ENCODE peak calls at places on chromosomes 4 and X, in nine cellular contexts. S is psoas muscle; V is lower lobe of right lung; M is neural progenitor cell; W is brain microvascular endothelial cell; E is HL-60; Z is upper lobe of right lung; H is CD8-positive, alpha-beta T cell; L is HCT116. N is an unnamed sample.

GRCh38 chrX:147917700-147918694 is 6.3 kb downstream of the FMR1 start:
- DNase-seq in S (no peak), V (no peak), M (no peak), W (no peak), E (no peak), Z (no peak), H (no peak), L (no peak), N (peak; percentile 79)

GRCh38 chr4:150009533-150009932 is 68.7 kb upstream of the DCLK2 start:
- DNase-seq in S (no peak), V (no peak), M (no peak), W (no peak), E (no peak), Z (no peak), H (no peak), L (no peak), N (no peak)

GRCh38 chr4:1204828-1205591 is 32.6 kb upstream of the SPON2 start:
- DNase-seq in S (peak; percentile 56), V (peak; percentile 55), M (no peak), W (no peak), E (no peak), Z (peak; percentile 63), H (no peak), L (no peak), N (no peak)

GRCh38 chrX:34875204-34875603 is 67.4 kb upstream of the FAM47B start:
- DNase-seq in S (no peak), V (no peak), M (no peak), W (peak; percentile 69), E (no peak), Z (no peak), H (no peak), L (no peak), N (no peak)

GRCh38 chr4:152920768-152921167 is 15.4 kb upstream of the FHDC1 start:
- DNase-seq in S (no peak), V (no peak), M (no peak), W (no peak), E (no peak), Z (no peak), H (no peak), L (peak; percentile 40), N (no peak)

GRCh38 chr4:126328914-126329313 is 1014.2 kb downstream of the FAT4 start:
- DNase-seq in S (no peak), V (no peak), M (no peak), W (no peak), E (no peak), Z (no peak), H (no peak), L (no peak), N (no peak)

GRCh38 chr4:8409271-8410065 is 31.1 kb downstream of the ACOX3 start:
- DNase-seq in S (peak; percentile 80), V (peak; percentile 69), M (no peak), W (no peak), E (no peak), Z (no peak), H (peak; percentile 45), L (no peak), N (peak; percentile 66)

GRCh38 chr4:158949094-158949493 is 153.8 kb upstream of the RAPGEF2 start:
- DNase-seq in S (no peak), V (no peak), M (no peak), W (no peak), E (no peak), Z (no peak), H (no peak), L (no peak), N (no peak)

GRCh38 chr4:22488136-22488535 is 27.7 kb downstream of the ADGRA3 start:
- DNase-seq in S (no peak), V (no peak), M (no peak), W (no peak), E (no peak), Z (no peak), H (no peak), L (no peak), N (no peak)

DNA sequence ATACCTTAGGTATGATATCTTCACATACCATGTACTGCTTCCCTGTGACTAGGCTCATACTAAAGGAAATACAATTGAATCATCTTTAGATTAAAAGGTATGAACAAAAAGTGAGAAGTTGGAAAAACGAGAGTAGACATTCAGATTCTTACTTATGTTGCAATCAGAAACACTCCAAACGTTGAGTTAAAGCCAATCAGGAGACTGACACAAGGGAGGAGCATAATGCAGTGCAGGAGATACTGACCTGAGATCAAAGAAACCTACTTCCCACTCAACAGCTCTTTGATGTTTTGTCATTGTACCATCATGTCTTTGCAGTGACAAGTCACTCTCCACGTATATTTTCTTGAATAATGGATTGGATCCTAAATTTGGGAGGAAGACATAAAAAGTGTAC is 8.9 kb upstream of the PCDH18 start:
- DNase-seq in S (no peak), V (no peak), M (no peak), W (no peak), E (no peak), Z (no peak), H (no peak), L (no peak), N (no peak)
- H3K27ac ChIP-seq in S (no peak overlapping the region), V (no peak overlapping the region), M (peak overlapping the region; percentile 99), W (no peak overlapping the region), E (no peak overlapping the region), Z (no peak overlapping the region), H (no peak overlapping the region), L (no peak overlapping the region), N (no peak overlapping the region)

GRCh38 chrX:80816051-80816450 is 6.4 kb upstream of the BRWD3 start:
- DNase-seq in S (no peak), V (no peak), M (no peak), W (no peak), E (no peak), Z (no peak), H (no peak), L (no peak), N (no peak)

GRCh38 chrX:80808160-80808735 is 1.4 kb downstream of the BRWD3 start:
- DNase-seq in S (peak; percentile 81), V (peak; percentile 79), M (peak; percentile 68), W (peak; percentile 60), E (peak; percentile 41), Z (peak; percentile 78), H (peak; percentile 53), L (peak; percentile 64), N (peak; percentile 74)

GRCh38 chrX:80810365-80810978 is 795 bp upstream of the BRWD3 start:
- DNase-seq in S (no peak), V (no peak), M (no peak), W (no peak), E (no peak), Z (no peak), H (no peak), L (no peak), N (peak; percentile 34)

GRCh38 chrX:80808854-80809493 is 703 bp downstream of the BRWD3 start:
- DNase-seq in S (no peak), V (no peak), M (peak; percentile 23), W (no peak), E (no peak), Z (peak; percentile 62), H (peak; percentile 0), L (no peak), N (no peak)

GRCh38 chrX:80812176-80812575 is 2.5 kb upstream of the BRWD3 start:
- DNase-seq in S (no peak), V (peak; percentile 49), M (peak; percentile 56), W (peak; percentile 46), E (no peak), Z (no peak), H (peak; percentile 0), L (no peak), N (peak; percentile 35)
- TF ChIP-seq CTCF in S (no peak), V (no peak), M (peak; percentile 11), W (peak; percentile 46), E (peak; percentile 14), Z (no peak), H (no peak), L (peak; percentile 29), N (peak; percentile 34)

GRCh38 chrX:47190445-47191269 is 3.0 kb upstream of the UBA1 start:
- DNase-seq in S (peak; percentile 94), V (peak; percentile 88), M (peak; percentile 97), W (peak; percentile 82), E (peak; percentile 80), Z (peak; percentile 91), H (peak; percentile 55), L (peak; percentile 83), N (peak; percentile 95)
- H3K4me3 ChIP-seq in S (peak overlapping the region; percentile 81), V (peak overlapping the region; percentile 65), M (peak overlapping the region; percentile 47), W (peak overlapping the region; percentile 64), E (peak overlapping the region; percentile 48), Z (peak overlapping the region; percentile 65), H (peak overlapping the region; percentile 51), L (peak overlapping the region; percentile 75), N (peak overlapping the region; percentile 59)

GRCh38 chr4:142406917-142407501 is 439.1 kb downstream of the INPP4B start:
- DNase-seq in S (no peak), V (no peak), M (no peak), W (no peak), E (no peak), Z (no peak), H (no peak), L (no peak), N (no peak)

GRCh38 chr4:142408003-142408441 is 438.1 kb downstream of the INPP4B start:
- DNase-seq in S (no peak), V (no peak), M (no peak), W (peak; percentile 51), E (no peak), Z (no peak), H (no peak), L (no peak), N (no peak)

GRCh38 chr4:142406051-142406549 is 440.0 kb downstream of the INPP4B start:
- DNase-seq in S (no peak), V (no peak), M (no peak), W (no peak), E (no peak), Z (no peak), H (no peak), L (no peak), N (no peak)

GRCh38 chr4:142405021-142405991 is 440.8 kb downstream of the INPP4B start:
- DNase-seq in S (peak; percentile 47), V (peak; percentile 40), M (peak; percentile 9), W (peak; percentile 63), E (peak; percentile 95), Z (no peak), H (peak; percentile 2), L (no peak), N (peak; percentile 96)

DNA sequence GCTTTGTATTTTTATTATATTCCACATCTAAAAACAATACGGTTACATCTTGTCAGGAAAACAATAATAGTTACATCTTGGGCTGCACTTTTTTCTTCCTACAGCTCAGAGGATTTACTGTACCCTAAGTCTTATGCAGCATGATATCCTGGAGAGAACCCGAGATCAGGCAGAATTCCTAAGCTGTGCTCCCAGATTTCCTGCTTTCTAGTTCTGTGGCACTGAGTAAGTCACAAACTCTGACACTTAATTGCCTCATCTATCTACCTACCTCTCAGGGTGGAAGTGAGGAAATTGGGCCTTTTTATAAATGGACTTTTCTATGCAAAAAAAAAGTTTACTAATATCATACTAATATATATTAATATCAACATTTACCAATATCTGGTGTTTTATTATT is 438.5 kb downstream of the INPP4B start:
- DNase-seq in S (no peak), V (no peak), M (no peak), W (no peak), E (no peak), Z (no peak), H (no peak), L (no peak), N (no peak)
- H3K27ac ChIP-seq in S (no peak overlapping the region), V (no peak overlapping the region), M (no peak overlapping the region), W (peak overlapping the region; percentile 75), E (no peak overlapping the region), Z (no peak overlapping the region), H (peak overlapping the region; percentile 53), L (peak overlapping the region; percentile 88), N (no peak overlapping the region)

GRCh38 chrX:17809273-17809672 is 51.8 kb downstream of the RAI2 start:
- DNase-seq in S (no peak), V (no peak), M (no peak), W (no peak), E (no peak), Z (no peak), H (no peak), L (no peak), N (no peak)
- TF ChIP-seq CTCF in S (no peak), V (no peak), M (no peak), W (no peak), E (no peak), Z (no peak), H (no peak), L (no peak), N (no peak)